ENCODE peak calls at places on chromosomes 16 and 17, in nine cellular contexts. E, N, F, L, B, D, K, R and G are unnamed samples.

GRCh38 chr17:37358830-37359681 is 16.7 kb upstream of the C17orf78 start:
- DNase-seq in L (peak; percentile 96), D (peak; percentile 94), N (peak; percentile 98), E (peak; percentile 99), K (peak; percentile 98), R (peak; percentile 96), B (peak; percentile 96), F (peak; percentile 97), G (peak; percentile 87)

GRCh38 chr16:568401-569258 is 1.1 kb upstream of the PIGQ start:
- DNase-seq in D (no peak), R (no peak), L (peak; percentile 74), B (no peak), E (no peak), K (no peak), N (no peak), F (no peak), G (no peak)

GRCh38 chr17:49980703-49981197 is 11.8 kb downstream of the DLX4 start:
- DNase-seq in F (no peak), N (no peak), L (no peak), R (no peak), B (no peak), E (peak; percentile 77), K (peak; percentile 88), D (no peak), G (no peak)

GRCh38 chr17:30992551-30992950 is 21.7 kb downstream of the RNF135 start:
- DNase-seq in D (no peak), F (no peak), B (no peak), K (peak; percentile 29), N (no peak), L (no peak), E (no peak), R (no peak), G (no peak)

GRCh38 chr17:75009139-75009724 is 3.2 kb upstream of the MRPL58 start:
- DNase-seq in E (no peak), N (no peak), L (no peak), K (no peak), R (no peak), F (peak; percentile 50), D (no peak), B (no peak), G (no peak)

GRCh38 chr17:41393294-41393693 is 4.1 kb downstream of the KRT31 start:
- DNase-seq in N (no peak), L (no peak), F (no peak), D (no peak), E (peak; percentile 27), K (no peak), B (peak; percentile 31), R (no peak), G (no peak)

GRCh38 chr17:205817-206216 is 24.4 kb upstream of the DOC2B start:
- DNase-seq in B (no peak), K (no peak), L (no peak), F (no peak), D (no peak), R (no peak), N (no peak), E (no peak), G (no peak)

GRCh38 chr17:58618336-58618735 is 73.5 kb downstream of the TEX14 start:
- DNase-seq in L (no peak), B (no peak), N (no peak), R (no peak), F (no peak), E (no peak), K (no peak), D (no peak), G (no peak)

GRCh38 chr17:66935717-66936116 is 28.8 kb upstream of the CACNG4 start:
- DNase-seq in B (no peak), F (no peak), N (no peak), L (no peak), R (no peak), E (no peak), D (no peak), K (no peak), G (no peak)

GRCh38 chr16:46895399-46896313 is 11.5 kb downstream of the GPT2 start:
- DNase-seq in L (no peak), K (no peak), R (no peak), E (no peak), F (no peak), D (no peak), B (no peak), N (no peak), G (no peak)

GRCh38 chr17:6323626-6324356 is 111.1 kb downstream of the AIPL1 start:
- DNase-seq in L (no peak), E (no peak), R (no peak), N (peak; percentile 20), K (peak; percentile 47), F (no peak), B (no peak), D (no peak), G (no peak)

GRCh38 chr17:62631086-62631935 is 3.8 kb downstream of the MRC2 start:
- DNase-seq in B (no peak), R (no peak), D (no peak), F (no peak), L (no peak), E (no peak), K (no peak), N (no peak), G (no peak)

GRCh38 chr17:76544123-76544915 is 4.5 kb downstream of the PRCD start:
- DNase-seq in F (no peak), B (peak; percentile 88), R (no peak), L (no peak), N (no peak), D (peak; percentile 61), E (peak; percentile 59), K (peak; percentile 27), G (no peak)

GRCh38 chr16:75726390-75726789 is at the start of gene CPHXL:
- DNase-seq in N (no peak), R (no peak), K (no peak), E (no peak), B (no peak), D (no peak), F (no peak), L (no peak), G (no peak)

GRCh38 chr17:76433693-76434092 is 19.3 kb downstream of the UBE2O start:
- DNase-seq in E (no peak), N (no peak), L (no peak), F (no peak), K (no peak), R (no peak), D (no peak), B (no peak), G (no peak)

GRCh38 chr17:64146418-64147109 is 16.6 kb upstream of the ERN1 start:
- DNase-seq in E (peak; percentile 77), B (peak; percentile 75), N (peak; percentile 66), F (peak; percentile 75), L (peak; percentile 76), K (peak; percentile 57), D (peak; percentile 88), R (peak; percentile 71), G (peak; percentile 74)

GRCh38 chr16:6570520-6570919 is 762.1 kb upstream of the RBFOX1 start:
- DNase-seq in K (no peak), L (no peak), B (no peak), D (no peak), N (no peak), R (no peak), E (no peak), F (no peak), G (no peak)

GRCh38 chr17:510223-510917 is 157.8 kb upstream of the RPH3AL start:
- DNase-seq in B (no peak), F (no peak), R (no peak), L (no peak), N (no peak), E (no peak), D (no peak), K (no peak), G (no peak)

GRCh38 chr16:57513371-57514102 is 22.8 kb downstream of the CCDC102A start:
- DNase-seq in B (no peak), D (no peak), R (no peak), N (peak; percentile 46), L (peak; percentile 71), K (no peak), E (peak; percentile 82), F (peak; percentile 48), G (no peak)

DNA sequence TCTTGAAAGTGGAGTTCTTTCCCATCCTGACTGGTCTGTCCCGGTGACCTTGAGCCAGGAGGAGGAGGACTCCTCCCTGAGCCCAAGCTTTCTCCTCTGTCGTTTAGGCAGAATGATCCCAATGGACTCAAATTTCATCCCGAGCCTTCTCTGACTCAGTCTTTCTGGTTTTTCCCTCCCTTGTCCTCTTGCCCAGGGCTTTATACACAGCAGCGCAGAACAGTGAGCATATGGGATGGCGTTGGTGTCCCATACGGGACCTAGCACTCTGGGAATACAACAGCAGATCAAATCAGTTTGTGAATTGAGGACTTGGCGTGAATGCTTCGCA is 950 bp upstream of the XYLT1 start:
- DNase-seq in R (peak; percentile 59), L (no peak), F (no peak), N (no peak), E (no peak), D (no peak), K (no peak), B (no peak), G (no peak)
- H3K4me3 ChIP-seq in R (no peak overlapping the region), L (no peak overlapping the region), F (no peak overlapping the region), N (no peak overlapping the region), E (no peak overlapping the region), D (no peak overlapping the region), K (peak overlapping the region; percentile 70), B (no peak overlapping the region), G (peak overlapping the region; percentile 86)

DNA sequence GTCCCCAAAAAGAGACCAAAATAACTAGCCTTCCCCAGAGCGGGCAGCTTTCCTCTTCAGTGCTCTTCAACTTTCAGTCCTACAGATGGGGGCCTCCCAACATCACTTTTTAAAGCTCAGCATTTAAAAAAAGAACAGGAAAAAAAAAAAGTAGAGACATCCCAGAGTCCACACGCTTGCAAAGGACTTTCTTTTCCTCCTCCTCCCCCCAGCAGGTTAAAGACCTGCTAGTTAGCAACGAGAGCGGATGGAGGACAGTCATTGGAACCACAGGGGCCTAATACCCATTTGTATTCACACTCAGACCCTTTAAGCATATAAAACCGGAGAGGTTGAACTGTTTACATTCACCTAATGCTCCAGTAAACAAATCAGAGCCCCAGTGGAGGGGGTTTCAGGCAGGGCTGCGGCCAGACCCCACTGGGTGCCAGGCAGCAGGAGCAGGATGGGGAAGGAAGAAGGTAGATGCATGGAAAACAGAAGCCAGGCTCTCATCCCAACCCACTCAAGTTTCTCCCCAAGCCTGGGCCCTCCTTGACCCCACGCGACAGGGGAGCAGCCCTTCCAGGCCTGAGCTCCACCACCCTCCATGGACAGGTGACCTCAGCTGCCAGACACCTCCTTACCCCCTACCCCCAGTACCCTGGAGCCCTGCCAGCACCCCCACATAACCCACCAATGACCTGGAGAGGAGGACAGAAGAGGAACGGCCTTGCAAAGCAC is 15.2 kb downstream of the ZFHX3 start:
- DNase-seq in N (no peak), F (no peak), D (no peak), R (no peak), E (peak; percentile 44), L (no peak), B (no peak), K (peak; percentile 92), G (no peak)
- TF ChIP-seq CTCF in N (no peak), F (no peak), D (no peak), R (no peak), E (no peak), L (no peak), B (no peak), K (no peak), G (no peak)

GRCh38 chr17:81345211-81346089 is 49.8 kb upstream of the BAHCC1 start:
- DNase-seq in D (peak; percentile 95), N (peak; percentile 91), R (peak; percentile 93), L (peak; percentile 92), K (peak; percentile 78), F (peak; percentile 90), E (peak; percentile 89), B (peak; percentile 93), G (peak; percentile 93)
- H3K4me3 ChIP-seq in D (peak overlapping the region; percentile 86), N (peak overlapping the region; percentile 72), R (peak overlapping the region; percentile 96), L (peak overlapping the region; percentile 64), K (peak overlapping the region; percentile 84), F (peak overlapping the region; percentile 95), E (peak overlapping the region; percentile 79), B (peak overlapping the region; percentile 81), G (peak overlapping the region; percentile 76)

GRCh38 chr17:57368637-57369336 is 112.5 kb downstream of the MSI2 start:
- DNase-seq in D (no peak), E (no peak), N (no peak), K (no peak), L (no peak), B (peak; percentile 54), F (no peak), R (no peak), G (no peak)
- TF ChIP-seq CTCF in D (no peak), E (no peak), N (no peak), K (no peak), L (no peak), B (no peak), F (no peak), R (no peak), G (no peak)